ENCODE peak calls at places on chromosomes 3 and 15, in five cellular contexts. O, Z, K, N and J are unnamed samples.

GRCh38 chr3:64417816-64418215 is 192.6 kb upstream of the PRICKLE2 start:
- DNase-seq in O (no peak), Z (no peak), K (no peak), N (peak), J (no peak)

GRCh38 chr15:75203017-75203907 is 1.6 kb downstream of the C15orf39 start:
- DNase-seq in O (no peak), Z (no peak), K (no peak), N (no peak), J (no peak)

GRCh38 chr3:111906667-111907066 is 47.6 kb downstream of the PHLDB2 start:
- DNase-seq in O (no peak), Z (no peak), K (no peak), N (no peak), J (no peak)

GRCh38 chr3:126389112-126389791 is 5.5 kb upstream of the CFAP100 start:
- DNase-seq in O (peak), Z (peak), K (peak), N (no peak), J (peak)

GRCh38 chr15:100330221-100330620 is 11.6 kb downstream of the ADAMTS17 start:
- DNase-seq in O (no peak), Z (peak), K (no peak), N (no peak), J (no peak)

GRCh38 chr3:68878322-68878721 is 54.0 kb downstream of the TAFA4 start:
- DNase-seq in O (no peak), Z (no peak), K (no peak), N (no peak), J (no peak)

GRCh38 chr3:172911142-172911541 is 160.6 kb downstream of the ECT2 start:
- DNase-seq in O (no peak), Z (no peak), K (no peak), N (no peak), J (no peak)

GRCh38 chr3:42013652-42014442 is 51.9 kb upstream of the ULK4 start:
- DNase-seq in O (peak), Z (peak), K (peak), N (no peak), J (peak)

GRCh38 chr3:32948625-32949445 is 2.6 kb upstream of the CCR4 start:
- DNase-seq in O (no peak), Z (no peak), K (no peak), N (no peak), J (no peak)

GRCh38 chr3:53184701-53185100 is 23.7 kb downstream of the PRKCD start:
- DNase-seq in O (peak), Z (no peak), K (no peak), N (no peak), J (no peak)
- TF ChIP-seq CTCF in O (no peak), Z (no peak), K (no peak), N (no peak), J (no peak)

DNA sequence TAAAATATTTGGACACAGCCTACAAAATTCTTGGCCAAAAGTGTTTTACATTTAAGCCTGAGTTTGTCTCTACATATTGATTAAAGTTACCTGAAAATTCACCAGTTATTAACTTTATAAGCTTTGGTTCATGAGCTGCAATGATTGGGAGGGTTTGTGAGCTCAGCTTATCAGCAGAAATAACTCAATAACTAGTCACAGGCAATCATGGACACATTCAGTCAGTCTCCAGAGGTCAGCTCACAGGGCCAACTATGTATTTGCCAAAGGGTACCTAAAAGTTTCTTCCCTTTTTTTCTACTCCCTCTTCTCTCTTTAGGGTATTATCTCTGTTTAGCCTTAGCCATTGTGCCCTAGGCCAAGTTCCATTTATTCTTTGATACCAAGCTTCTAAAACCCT is 145.9 kb downstream of the ZPLD1 start:
- DNase-seq in O (no peak), Z (no peak), K (no peak), N (no peak), J (no peak)
- TF ChIP-seq POLR2A in O (no peak), Z (no peak), K (no peak), N (no peak), J (no peak)

GRCh38 chr15:25801586-25802284 is 61.4 kb downstream of the ATP10A start:
- DNase-seq in O (no peak), Z (no peak), K (no peak), N (no peak), J (peak)
- H3K27ac ChIP-seq in O (peak), Z (no peak), K (no peak), N (no peak), J (peak)

GRCh38 chr15:65183847-65184159 is 1.3 kb downstream of the CLPX start:
- DNase-seq in O (no peak), Z (no peak), K (no peak), N (no peak), J (no peak)
- TF ChIP-seq CTCF in O (no peak), Z (no peak), K (no peak), N (no peak), J (no peak)

GRCh38 chr3:188397766-188398705 is 244.1 kb downstream of the LPP start:
- DNase-seq in O (no peak), Z (no peak), K (no peak), N (no peak), J (no peak)
- TF ChIP-seq POLR2A in O (no peak), Z (no peak), K (no peak), N (no peak), J (no peak)

GRCh38 chr3:127590282-127590592 is 296 bp downstream of the TPRA1 start:
- DNase-seq in O (no peak), Z (no peak), K (peak), N (no peak), J (no peak)
- H3K27ac ChIP-seq in O (peak), Z (peak), K (peak), N (peak), J (peak)

GRCh38 chr15:70399204-70399603 is 301.5 kb upstream of the TLE3 start:
- DNase-seq in O (no peak), Z (no peak), K (no peak), N (no peak), J (no peak)

GRCh38 chr15:70398694-70399093 is 301.0 kb upstream of the TLE3 start:
- DNase-seq in O (no peak), Z (no peak), K (no peak), N (no peak), J (no peak)

GRCh38 chr15:70400766-70401541 is 303.2 kb upstream of the TLE3 start:
- DNase-seq in O (no peak), Z (no peak), K (no peak), N (no peak), J (no peak)

GRCh38 chr15:70395164-70395563 is 297.4 kb upstream of the TLE3 start:
- DNase-seq in O (no peak), Z (no peak), K (no peak), N (no peak), J (no peak)

DNA sequence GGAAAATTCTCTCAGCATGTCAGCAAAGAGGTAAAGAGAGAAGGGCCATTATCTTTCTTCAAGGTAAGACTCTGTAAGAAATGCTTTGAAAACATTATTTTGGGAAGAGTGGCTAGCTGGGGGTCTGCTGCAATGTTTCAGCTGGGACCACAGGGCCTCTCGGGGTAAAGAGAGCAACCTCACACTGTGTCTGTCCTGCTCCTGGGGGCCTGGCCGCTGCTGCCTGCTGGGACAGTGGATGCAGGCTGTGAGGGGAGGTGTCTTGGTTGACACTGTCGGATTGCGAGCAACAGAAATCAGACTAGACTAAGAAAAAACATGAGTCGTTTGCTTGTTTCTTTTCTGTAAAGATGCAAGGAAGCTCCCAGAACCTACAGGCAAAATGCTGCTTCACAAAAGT is 300.1 kb upstream of the TLE3 start:
- DNase-seq in O (no peak), Z (no peak), K (no peak), N (no peak), J (no peak)
- TF ChIP-seq CTCF in O (no peak), Z (no peak), K (no peak), N (no peak), J (no peak)

DNA sequence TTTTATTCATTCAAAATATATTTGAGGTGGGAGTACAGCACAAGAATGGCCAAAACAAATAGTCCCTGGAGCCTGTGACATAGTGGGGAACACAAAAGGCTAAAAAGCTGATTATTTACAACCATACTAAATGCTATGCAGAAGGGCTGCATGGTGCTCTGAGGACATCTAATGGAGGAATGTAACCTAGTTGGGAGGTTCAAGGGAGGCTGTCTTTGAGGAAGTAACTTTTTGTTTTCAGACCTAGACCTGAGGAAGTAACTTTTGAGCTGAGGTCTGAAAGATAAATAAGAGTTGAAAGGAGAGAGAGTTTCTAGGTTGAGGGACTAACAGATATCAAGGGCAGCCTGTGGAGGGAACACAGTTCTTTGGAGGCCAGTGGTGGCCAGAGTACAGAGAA is 34.8 kb upstream of the RASA2 start:
- DNase-seq in O (no peak), Z (no peak), K (no peak), N (peak), J (peak)
- TF ChIP-seq POLR2A in O (no peak), Z (no peak), K (no peak), N (no peak), J (no peak)

GRCh38 chr3:124206225-124206624 is 214.3 kb upstream of the ROPN1 start:
- DNase-seq in O (no peak), Z (no peak), K (no peak), N (no peak), J (no peak)

GRCh38 chr3:124203292-124203691 is 211.4 kb upstream of the ROPN1 start:
- DNase-seq in O (no peak), Z (no peak), K (no peak), N (no peak), J (no peak)

GRCh38 chr3:124209426-124209825 is 217.5 kb upstream of the ROPN1 start:
- DNase-seq in O (no peak), Z (no peak), K (no peak), N (no peak), J (no peak)

GRCh38 chr3:124207077-124207476 is 215.2 kb upstream of the ROPN1 start:
- DNase-seq in O (no peak), Z (no peak), K (no peak), N (no peak), J (no peak)

DNA sequence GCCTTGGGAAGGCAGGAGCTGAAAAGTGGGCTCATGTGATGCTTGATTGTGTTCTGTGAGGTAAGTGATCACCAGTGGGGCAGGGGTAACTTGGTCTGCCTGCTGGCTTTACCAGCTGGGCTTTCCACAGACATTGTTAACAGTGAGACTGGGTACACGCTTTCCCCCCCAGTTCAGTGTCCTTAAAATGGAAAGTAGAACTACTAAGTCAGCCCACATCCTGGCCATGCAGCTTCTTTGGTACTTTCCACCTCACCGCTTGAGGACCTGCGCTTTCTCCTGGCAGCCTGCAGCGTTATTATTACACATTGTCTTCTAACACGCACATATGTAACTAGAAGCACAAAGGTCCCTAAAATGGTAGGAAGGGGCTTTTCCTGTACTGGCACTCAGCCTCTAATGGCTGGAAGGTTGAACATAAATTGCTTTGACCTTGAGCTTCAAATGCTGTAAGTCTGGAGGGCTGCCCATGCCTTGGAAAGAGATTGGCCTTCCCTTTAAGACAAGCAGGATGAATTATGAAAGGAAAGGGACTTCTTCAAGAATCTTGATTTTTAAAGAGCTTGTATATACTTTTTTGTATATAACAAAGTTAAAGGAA is 216.0 kb upstream of the ROPN1 start:
- DNase-seq in O (no peak), Z (no peak), K (no peak), N (peak), J (no peak)
- H3K27ac ChIP-seq in O (no peak), Z (no peak), K (no peak), N (peak), J (no peak)